ENCODE peak calls at places on chromosomes 5 and 9, in eight cellular contexts. One of them, this sample, is unnamed.

GRCh38 chr5:68529581-68529980 is 314.0 kb downstream of the PIK3R1 start:
- DNase-seq in omental fat pad: no peak
- DNase-seq in mesothelial cell of epicardium: no peak
- DNase-seq in HFF-Myc: no peak
- DNase-seq in HepG2: no peak
- DNase-seq in WERI-Rb-1: no peak
- DNase-seq in endothelial cell: no peak
- DNase-seq in fibroblast of mammary gland: peak; percentile 63
- DNase-seq in this sample: no peak

GRCh38 chr5:180785794-180786221 is 16.8 kb downstream of the MGAT1 start:
- DNase-seq in omental fat pad: no peak
- DNase-seq in mesothelial cell of epicardium: peak; percentile 63
- DNase-seq in HFF-Myc: no peak
- DNase-seq in HepG2: no peak
- DNase-seq in WERI-Rb-1: no peak
- DNase-seq in endothelial cell: peak; percentile 47
- DNase-seq in fibroblast of mammary gland: peak; percentile 71
- DNase-seq in this sample: no peak

GRCh38 chr9:129401623-129402340 is 219.1 kb downstream of the C9orf50 start:
- DNase-seq in omental fat pad: no peak
- DNase-seq in mesothelial cell of epicardium: no peak
- DNase-seq in HFF-Myc: no peak
- DNase-seq in HepG2: no peak
- DNase-seq in WERI-Rb-1: no peak
- DNase-seq in endothelial cell: no peak
- DNase-seq in fibroblast of mammary gland: peak; percentile 28
- DNase-seq in this sample: no peak

GRCh38 chr5:109682383-109682782 is 7.3 kb upstream of the MAN2A1 start:
- DNase-seq in omental fat pad: no peak
- DNase-seq in mesothelial cell of epicardium: no peak
- DNase-seq in HFF-Myc: no peak
- DNase-seq in HepG2: no peak
- DNase-seq in WERI-Rb-1: no peak
- DNase-seq in endothelial cell: no peak
- DNase-seq in fibroblast of mammary gland: no peak
- DNase-seq in this sample: no peak

GRCh38 chr9:99497641-99498040 is 275.6 kb downstream of the SEC61B start:
- DNase-seq in omental fat pad: no peak
- DNase-seq in mesothelial cell of epicardium: no peak
- DNase-seq in HFF-Myc: no peak
- DNase-seq in HepG2: no peak
- DNase-seq in WERI-Rb-1: no peak
- DNase-seq in endothelial cell: no peak
- DNase-seq in fibroblast of mammary gland: no peak
- DNase-seq in this sample: peak; percentile 26

GRCh38 chr5:96320797-96321196 is 112.3 kb downstream of the PCSK1 start:
- DNase-seq in omental fat pad: no peak
- DNase-seq in mesothelial cell of epicardium: no peak
- DNase-seq in HFF-Myc: no peak
- DNase-seq in HepG2: no peak
- DNase-seq in WERI-Rb-1: no peak
- DNase-seq in endothelial cell: no peak
- DNase-seq in fibroblast of mammary gland: peak; percentile 55
- DNase-seq in this sample: no peak

GRCh38 chr5:14742427-14743010 is 78.0 kb downstream of the OTULIN start:
- DNase-seq in omental fat pad: no peak
- DNase-seq in mesothelial cell of epicardium: no peak
- DNase-seq in HFF-Myc: no peak
- DNase-seq in HepG2: no peak
- DNase-seq in WERI-Rb-1: no peak
- DNase-seq in endothelial cell: no peak
- DNase-seq in fibroblast of mammary gland: no peak
- DNase-seq in this sample: no peak

GRCh38 chr5:156042726-156043125 is 284.2 kb upstream of the SGCD start:
- DNase-seq in omental fat pad: no peak
- DNase-seq in mesothelial cell of epicardium: no peak
- DNase-seq in HFF-Myc: no peak
- DNase-seq in HepG2: no peak
- DNase-seq in WERI-Rb-1: no peak
- DNase-seq in endothelial cell: no peak
- DNase-seq in fibroblast of mammary gland: no peak
- DNase-seq in this sample: no peak

GRCh38 chr9:129989740-129990139 is 53.2 kb downstream of the FNBP1 start:
- DNase-seq in omental fat pad: no peak
- DNase-seq in mesothelial cell of epicardium: no peak
- DNase-seq in HFF-Myc: no peak
- DNase-seq in HepG2: no peak
- DNase-seq in WERI-Rb-1: no peak
- DNase-seq in endothelial cell: no peak
- DNase-seq in fibroblast of mammary gland: peak; percentile 47
- DNase-seq in this sample: no peak

GRCh38 chr5:6729400-6730310 is 16.4 kb downstream of the TENT4A start:
- DNase-seq in omental fat pad: no peak
- DNase-seq in mesothelial cell of epicardium: no peak
- DNase-seq in HFF-Myc: no peak
- DNase-seq in HepG2: no peak
- DNase-seq in WERI-Rb-1: peak; percentile 42
- DNase-seq in endothelial cell: no peak
- DNase-seq in fibroblast of mammary gland: no peak
- DNase-seq in this sample: no peak

GRCh38 chr5:84086517-84086916 is 298.2 kb downstream of the EDIL3 start:
- DNase-seq in omental fat pad: no peak
- DNase-seq in mesothelial cell of epicardium: no peak
- DNase-seq in HFF-Myc: no peak
- DNase-seq in HepG2: no peak
- DNase-seq in WERI-Rb-1: no peak
- DNase-seq in endothelial cell: no peak
- DNase-seq in fibroblast of mammary gland: no peak
- DNase-seq in this sample: no peak

GRCh38 chr5:103907001-103907400 is 344.4 kb upstream of the NUDT12 start:
- DNase-seq in omental fat pad: no peak
- DNase-seq in mesothelial cell of epicardium: no peak
- DNase-seq in HFF-Myc: no peak
- DNase-seq in HepG2: no peak
- DNase-seq in WERI-Rb-1: no peak
- DNase-seq in endothelial cell: no peak
- DNase-seq in fibroblast of mammary gland: no peak
- DNase-seq in this sample: no peak

GRCh38 chr9:124574944-124575343 is 67.7 kb upstream of the NR5A1 start:
- DNase-seq in omental fat pad: no peak
- DNase-seq in mesothelial cell of epicardium: no peak
- DNase-seq in HFF-Myc: peak; percentile 66
- DNase-seq in HepG2: peak; percentile 35
- DNase-seq in WERI-Rb-1: peak; percentile 57
- DNase-seq in endothelial cell: no peak
- DNase-seq in fibroblast of mammary gland: peak; percentile 78
- DNase-seq in this sample: no peak

GRCh38 chr5:143653256-143653655 is 158.7 kb upstream of the HMHB1 start:
- DNase-seq in omental fat pad: no peak
- DNase-seq in mesothelial cell of epicardium: no peak
- DNase-seq in HFF-Myc: no peak
- DNase-seq in HepG2: no peak
- DNase-seq in WERI-Rb-1: no peak
- DNase-seq in endothelial cell: no peak
- DNase-seq in fibroblast of mammary gland: no peak
- DNase-seq in this sample: peak; percentile 15

GRCh38 chr9:130696139-130696650 is 2.6 kb downstream of the EXOSC2 start:
- DNase-seq in omental fat pad: no peak
- DNase-seq in mesothelial cell of epicardium: no peak
- DNase-seq in HFF-Myc: no peak
- DNase-seq in HepG2: no peak
- DNase-seq in WERI-Rb-1: peak; percentile 64
- DNase-seq in endothelial cell: no peak
- DNase-seq in fibroblast of mammary gland: no peak
- DNase-seq in this sample: no peak

GRCh38 chr5:172361566-172362238 is 78.1 kb upstream of the UBTD2 start:
- DNase-seq in omental fat pad: peak; percentile 54
- DNase-seq in mesothelial cell of epicardium: no peak
- DNase-seq in HFF-Myc: peak; percentile 81
- DNase-seq in HepG2: no peak
- DNase-seq in WERI-Rb-1: no peak
- DNase-seq in endothelial cell: no peak
- DNase-seq in fibroblast of mammary gland: peak; percentile 100
- DNase-seq in this sample: no peak

GRCh38 chr9:5708414-5708813 is 79.5 kb downstream of the RIC1 start:
- DNase-seq in omental fat pad: no peak
- DNase-seq in mesothelial cell of epicardium: no peak
- DNase-seq in HFF-Myc: no peak
- DNase-seq in HepG2: no peak
- DNase-seq in WERI-Rb-1: no peak
- DNase-seq in endothelial cell: no peak
- DNase-seq in fibroblast of mammary gland: peak; percentile 12
- DNase-seq in this sample: no peak

GRCh38 chr5:122741681-122742080 is 33.2 kb upstream of the SNX2 start:
- DNase-seq in omental fat pad: no peak
- DNase-seq in mesothelial cell of epicardium: no peak
- DNase-seq in HFF-Myc: no peak
- DNase-seq in HepG2: no peak
- DNase-seq in WERI-Rb-1: no peak
- DNase-seq in endothelial cell: no peak
- DNase-seq in fibroblast of mammary gland: no peak
- DNase-seq in this sample: no peak

GRCh38 chr5:61599370-61600140 is 267.5 kb downstream of the ZSWIM6 start:
- DNase-seq in omental fat pad: no peak
- DNase-seq in mesothelial cell of epicardium: no peak
- DNase-seq in HFF-Myc: no peak
- DNase-seq in HepG2: peak; percentile 7
- DNase-seq in WERI-Rb-1: no peak
- DNase-seq in endothelial cell: no peak
- DNase-seq in fibroblast of mammary gland: peak; percentile 24
- DNase-seq in this sample: no peak

GRCh38 chr9:38432922-38433510 is 8.8 kb upstream of the IGFBPL1 start:
- DNase-seq in omental fat pad: no peak
- DNase-seq in mesothelial cell of epicardium: no peak
- DNase-seq in HFF-Myc: peak; percentile 7
- DNase-seq in HepG2: peak; percentile 43
- DNase-seq in WERI-Rb-1: no peak
- DNase-seq in endothelial cell: peak; percentile 20
- DNase-seq in fibroblast of mammary gland: peak; percentile 49
- DNase-seq in this sample: no peak
- TF ChIP-seq CTCF in omental fat pad: no peak
- TF ChIP-seq CTCF in mesothelial cell of epicardium: peak; percentile 86
- TF ChIP-seq CTCF in HFF-Myc: peak; percentile 37
- TF ChIP-seq CTCF in HepG2: peak; percentile 63
- TF ChIP-seq CTCF in WERI-Rb-1: peak; percentile 44
- TF ChIP-seq CTCF in endothelial cell: peak; percentile 92
- TF ChIP-seq CTCF in fibroblast of mammary gland: peak; percentile 58
- TF ChIP-seq CTCF in this sample: peak; percentile 52

GRCh38 chr5:148514344-148514743 is 130.6 kb downstream of the FBXO38 start:
- DNase-seq in omental fat pad: no peak
- DNase-seq in mesothelial cell of epicardium: no peak
- DNase-seq in HFF-Myc: no peak
- DNase-seq in HepG2: no peak
- DNase-seq in WERI-Rb-1: no peak
- DNase-seq in endothelial cell: no peak
- DNase-seq in fibroblast of mammary gland: no peak
- DNase-seq in this sample: no peak

GRCh38 chr5:148509893-148510292 is 126.1 kb downstream of the FBXO38 start:
- DNase-seq in omental fat pad: no peak
- DNase-seq in mesothelial cell of epicardium: no peak
- DNase-seq in HFF-Myc: no peak
- DNase-seq in HepG2: no peak
- DNase-seq in WERI-Rb-1: no peak
- DNase-seq in endothelial cell: no peak
- DNase-seq in fibroblast of mammary gland: no peak
- DNase-seq in this sample: no peak

GRCh38 chr5:148511832-148512347 is 128.1 kb downstream of the FBXO38 start:
- DNase-seq in omental fat pad: no peak
- DNase-seq in mesothelial cell of epicardium: no peak
- DNase-seq in HFF-Myc: no peak
- DNase-seq in HepG2: no peak
- DNase-seq in WERI-Rb-1: no peak
- DNase-seq in endothelial cell: no peak
- DNase-seq in fibroblast of mammary gland: no peak
- DNase-seq in this sample: peak; percentile 8

GRCh38 chr5:148515460-148515859 is 131.7 kb downstream of the FBXO38 start:
- DNase-seq in omental fat pad: no peak
- DNase-seq in mesothelial cell of epicardium: no peak
- DNase-seq in HFF-Myc: no peak
- DNase-seq in HepG2: no peak
- DNase-seq in WERI-Rb-1: no peak
- DNase-seq in endothelial cell: no peak
- DNase-seq in fibroblast of mammary gland: no peak
- DNase-seq in this sample: no peak

GRCh38 chr5:148512498-148512897 is 128.7 kb downstream of the FBXO38 start:
- DNase-seq in omental fat pad: no peak
- DNase-seq in mesothelial cell of epicardium: no peak
- DNase-seq in HFF-Myc: no peak
- DNase-seq in HepG2: no peak
- DNase-seq in WERI-Rb-1: no peak
- DNase-seq in endothelial cell: no peak
- DNase-seq in fibroblast of mammary gland: no peak
- DNase-seq in this sample: no peak
- TF ChIP-seq CTCF in omental fat pad: no peak
- TF ChIP-seq CTCF in mesothelial cell of epicardium: no peak
- TF ChIP-seq CTCF in HFF-Myc: no peak
- TF ChIP-seq CTCF in HepG2: no peak
- TF ChIP-seq CTCF in WERI-Rb-1: no peak
- TF ChIP-seq CTCF in endothelial cell: no peak
- TF ChIP-seq CTCF in fibroblast of mammary gland: no peak
- TF ChIP-seq CTCF in this sample: no peak

GRCh38 chr5:79774171-79774854 is 84.7 kb downstream of the CMYA5 start:
- DNase-seq in omental fat pad: no peak
- DNase-seq in mesothelial cell of epicardium: no peak
- DNase-seq in HFF-Myc: no peak
- DNase-seq in HepG2: peak; percentile 79
- DNase-seq in WERI-Rb-1: peak; percentile 67
- DNase-seq in endothelial cell: peak; percentile 33
- DNase-seq in fibroblast of mammary gland: peak; percentile 77
- DNase-seq in this sample: no peak
- TF ChIP-seq CTCF in omental fat pad: no peak
- TF ChIP-seq CTCF in mesothelial cell of epicardium: no peak
- TF ChIP-seq CTCF in HFF-Myc: peak; percentile 47
- TF ChIP-seq CTCF in HepG2: peak; percentile 86
- TF ChIP-seq CTCF in WERI-Rb-1: peak; percentile 60
- TF ChIP-seq CTCF in endothelial cell: no peak
- TF ChIP-seq CTCF in fibroblast of mammary gland: peak; percentile 63
- TF ChIP-seq CTCF in this sample: peak; percentile 38

GRCh38 chr5:41637424-41637823 is 127.0 kb upstream of the PLCXD3 start:
- DNase-seq in omental fat pad: no peak
- DNase-seq in mesothelial cell of epicardium: no peak
- DNase-seq in HFF-Myc: no peak
- DNase-seq in HepG2: no peak
- DNase-seq in WERI-Rb-1: no peak
- DNase-seq in endothelial cell: peak; percentile 6
- DNase-seq in fibroblast of mammary gland: no peak
- DNase-seq in this sample: no peak

GRCh38 chr5:41638685-41639084 is 128.3 kb upstream of the PLCXD3 start:
- DNase-seq in omental fat pad: no peak
- DNase-seq in mesothelial cell of epicardium: no peak
- DNase-seq in HFF-Myc: no peak
- DNase-seq in HepG2: peak; percentile 96
- DNase-seq in WERI-Rb-1: no peak
- DNase-seq in endothelial cell: no peak
- DNase-seq in fibroblast of mammary gland: no peak
- DNase-seq in this sample: no peak

GRCh38 chr5:41636605-41637004 is 126.2 kb upstream of the PLCXD3 start:
- DNase-seq in omental fat pad: no peak
- DNase-seq in mesothelial cell of epicardium: no peak
- DNase-seq in HFF-Myc: no peak
- DNase-seq in HepG2: peak; percentile 54
- DNase-seq in WERI-Rb-1: peak; percentile 35
- DNase-seq in endothelial cell: peak; percentile 33
- DNase-seq in fibroblast of mammary gland: peak; percentile 36
- DNase-seq in this sample: peak; percentile 2

GRCh38 chr5:41641621-41642020 is 131.2 kb upstream of the PLCXD3 start:
- DNase-seq in omental fat pad: no peak
- DNase-seq in mesothelial cell of epicardium: no peak
- DNase-seq in HFF-Myc: no peak
- DNase-seq in HepG2: no peak
- DNase-seq in WERI-Rb-1: no peak
- DNase-seq in endothelial cell: no peak
- DNase-seq in fibroblast of mammary gland: peak; percentile 34
- DNase-seq in this sample: no peak

GRCh38 chr5:41637869-41638268 is 127.5 kb upstream of the PLCXD3 start:
- DNase-seq in omental fat pad: no peak
- DNase-seq in mesothelial cell of epicardium: no peak
- DNase-seq in HFF-Myc: no peak
- DNase-seq in HepG2: no peak
- DNase-seq in WERI-Rb-1: no peak
- DNase-seq in endothelial cell: no peak
- DNase-seq in fibroblast of mammary gland: no peak
- DNase-seq in this sample: no peak
- TF ChIP-seq CTCF in omental fat pad: no peak
- TF ChIP-seq CTCF in mesothelial cell of epicardium: no peak
- TF ChIP-seq CTCF in HFF-Myc: peak; percentile 27
- TF ChIP-seq CTCF in HepG2: no peak
- TF ChIP-seq CTCF in WERI-Rb-1: no peak
- TF ChIP-seq CTCF in endothelial cell: peak; percentile 42
- TF ChIP-seq CTCF in fibroblast of mammary gland: peak; percentile 33
- TF ChIP-seq CTCF in this sample: no peak

This sample was measured in GM13977.